ENCODE peak calls at places on chromosomes 5 and 9, in ten cellular contexts. N is non-pigmented ciliary epithelial cell; P is GM12892; X is midbrain; U is hypothalamus; D is activated T-cell treated with anti-CD3 and anti-CD28 coated beads for 24 hours; R is NCI-H1105; O is amygdala; Q is naive thymus-derived CD8-positive, alpha-beta T cell; G is A549. L is an unnamed sample.

GRCh38 chr5:151080620-151081425 is at the start of gene TNIP1:
- DNase-seq in N (no peak), P (peak), X (peak), U (peak), D (peak), R (peak), O (peak), Q (peak), G (peak), L (no peak)

GRCh38 chr9:111720170-111720569 is 58.8 kb downstream of the GNG10 start:
- DNase-seq in N (no peak), P (no peak), X (no peak), U (no peak), D (no peak), R (no peak), O (no peak), Q (no peak), G (no peak), L (no peak)

GRCh38 chr5:37889612-37890317 is 49.9 kb upstream of the GDNF start:
- DNase-seq in N (no peak), P (no peak), X (no peak), U (no peak), D (no peak), R (no peak), O (no peak), Q (no peak), G (no peak), L (peak)

GRCh38 chr5:953535-954449 is 54.8 kb upstream of the NKD2 start:
- DNase-seq in N (no peak), P (no peak), X (no peak), U (no peak), D (no peak), R (no peak), O (no peak), Q (no peak), G (peak), L (no peak)

GRCh38 chr9:121686930-121687541 is 35.6 kb downstream of the DAB2IP start:
- DNase-seq in N (peak), P (peak), X (peak), U (peak), D (peak), R (peak), O (peak), Q (peak), G (peak), L (no peak)

GRCh38 chr9:99023831-99024230 is 80.1 kb downstream of the COL15A1 start:
- DNase-seq in N (no peak), P (no peak), X (no peak), U (no peak), D (no peak), R (peak), O (no peak), Q (no peak), G (no peak), L (no peak)

GRCh38 chr5:83312672-83313071 is 158.9 kb upstream of the VCAN start:
- DNase-seq in N (no peak), P (no peak), X (peak), U (no peak), D (no peak), R (no peak), O (no peak), Q (no peak), G (no peak), L (no peak)

GRCh38 chr5:176466245-176466871 is 18.2 kb downstream of the FAF2 start:
- DNase-seq in N (peak), P (no peak), X (no peak), U (no peak), D (no peak), R (no peak), O (no peak), Q (no peak), G (peak), L (peak)

GRCh38 chr5:145743396-145744061 is 91.6 kb downstream of the PRELID2 start:
- DNase-seq in N (no peak), P (no peak), X (no peak), U (no peak), D (no peak), R (no peak), O (no peak), Q (peak), G (no peak), L (no peak)

GRCh38 chr5:141637693-141638419 is 1.1 kb downstream of the RELL2 start:
- DNase-seq in N (no peak), P (peak), X (peak), U (no peak), D (peak), R (no peak), O (no peak), Q (peak), G (peak), L (no peak)

GRCh38 chr5:172845190-172845975 is 11.3 kb downstream of the ERGIC1 start:
- DNase-seq in N (no peak), P (no peak), X (no peak), U (no peak), D (no peak), R (no peak), O (no peak), Q (no peak), G (no peak), L (no peak)

GRCh38 chr5:139377226-139377625 is 5.9 kb downstream of the SLC23A1 start:
- DNase-seq in N (no peak), P (no peak), X (no peak), U (no peak), D (no peak), R (no peak), O (no peak), Q (no peak), G (no peak), L (no peak)

GRCh38 chr9:6676254-6676928 is 30.9 kb upstream of the GLDC start:
- DNase-seq in N (no peak), P (no peak), X (no peak), U (no peak), D (no peak), R (no peak), O (no peak), Q (no peak), G (no peak), L (no peak)

GRCh38 chr5:110288766-110289165 is 437.7 kb downstream of the TMEM232 start:
- DNase-seq in N (peak), P (no peak), X (no peak), U (no peak), D (no peak), R (no peak), O (no peak), Q (no peak), G (no peak), L (peak)

GRCh38 chr5:22850981-22851380 is 2.2 kb downstream of the CDH12 start:
- DNase-seq in N (no peak), P (no peak), X (no peak), U (no peak), D (no peak), R (no peak), O (no peak), Q (no peak), G (no peak), L (no peak)

GRCh38 chr9:14993891-14994554 is 83.8 kb upstream of the FREM1 start:
- DNase-seq in N (no peak), P (no peak), X (no peak), U (no peak), D (no peak), R (no peak), O (no peak), Q (peak), G (no peak), L (no peak)

GRCh38 chr9:137547687-137548543 is 2.3 kb downstream of the PNPLA7 start:
- DNase-seq in N (no peak), P (no peak), X (no peak), U (no peak), D (no peak), R (no peak), O (no peak), Q (no peak), G (no peak), L (no peak)

GRCh38 chr9:100869321-100869720 is 159.2 kb upstream of the PLPPR1 start:
- DNase-seq in N (no peak), P (no peak), X (no peak), U (no peak), D (no peak), R (no peak), O (no peak), Q (no peak), G (no peak), L (no peak)

GRCh38 chr5:80967500-80968181 is 7.5 kb downstream of the RASGRF2 start:
- DNase-seq in N (peak), P (no peak), X (no peak), U (no peak), D (no peak), R (no peak), O (no peak), Q (no peak), G (peak), L (peak)

L was measured in AG04449.